ENCODE peak calls at places on chromosomes 13 and 19, in five cellular contexts. Q is body of pancreas, H is suprapubic skin, J is A673, I is GM23248. E is an unnamed sample.
A peak's percentile ranks its signal among the peaks of the same experiment; 100 is the strongest.

GRCh38 chr19:3440082-3440481 is 40.2 kb downstream of the SMIM24 start:
- DNase-seq in Q (peak; percentile 57), H (no peak), J (peak; percentile 45), I (peak; percentile 44), E (peak; percentile 27)

GRCh38 chr13:111980146-111980929 is 86.6 kb upstream of the SOX1 start:
- DNase-seq in Q (no peak), H (no peak), J (no peak), I (no peak), E (no peak)

GRCh38 chr19:42311612-42312160 is 1.4 kb upstream of the TMEM145 start:
- DNase-seq in Q (no peak), H (no peak), J (no peak), I (peak; percentile 20), E (no peak)

GRCh38 chr13:40536443-40537113 is 129.9 kb downstream of the FOXO1 start:
- DNase-seq in Q (peak; percentile 93), H (no peak), J (no peak), I (no peak), E (no peak)

GRCh38 chr19:5231857-5232503 is 108.6 kb downstream of the PTPRS start:
- DNase-seq in Q (no peak), H (no peak), J (peak; percentile 35), I (peak; percentile 15), E (no peak)

GRCh38 chr13:57857945-57858344 is 226.4 kb downstream of the PCDH17 start:
- DNase-seq in Q (no peak), H (no peak), J (peak; percentile 5), I (no peak), E (no peak)

GRCh38 chr19:6551607-6552450 is 21.0 kb downstream of the TNFSF9 start:
- DNase-seq in Q (no peak), H (no peak), J (peak; percentile 68), I (peak; percentile 35), E (peak; percentile 36)

GRCh38 chr13:112605531-112605990 is 17.6 kb upstream of the TUBGCP3 start:
- DNase-seq in Q (no peak), H (no peak), J (no peak), I (peak; percentile 56), E (no peak)

GRCh38 chr13:46672338-46673090 is 119.5 kb downstream of the LRCH1 start:
- DNase-seq in Q (no peak), H (no peak), J (no peak), I (no peak), E (no peak)

GRCh38 chr19:19399733-19400438 is 5.6 kb upstream of the GATAD2A start:
- DNase-seq in Q (no peak), H (no peak), J (peak; percentile 59), I (peak; percentile 75), E (no peak)

GRCh38 chr19:10654610-10655456 is 687 bp downstream of the ILF3 start:
- DNase-seq in Q (peak; percentile 49), H (peak; percentile 86), J (peak; percentile 79), I (peak; percentile 76), E (peak; percentile 49)

GRCh38 chr19:57688011-57688763 is 6.4 kb downstream of the ZNF551 start:
- DNase-seq in Q (no peak), H (no peak), J (no peak), I (no peak), E (no peak)
- H3K9me3 ChIP-seq in Q (peaks cover 3% of the 10 kb centered on the region), H (peaks cover 67% of the 10 kb centered on the region), J (peaks cover 95% of the 10 kb centered on the region), I (no peaks in the 10 kb centered on the region), E (peaks cover 64% of the 10 kb centered on the region)

GRCh38 chr19:34182125-34182524 is 9.8 kb downstream of the LSM14A start:
- DNase-seq in Q (no peak), H (no peak), J (no peak), I (no peak), E (no peak)
- H3K4me3 ChIP-seq in Q (no peak overlapping the region), H (no peak overlapping the region), J (no peak overlapping the region), I (no peak overlapping the region), E (no peak overlapping the region)

GRCh38 chr19:38695319-38695683 is 47.9 kb downstream of the ACTN4 start:
- DNase-seq in Q (no peak), H (no peak), J (no peak), I (no peak), E (no peak)

GRCh38 chr19:38697197-38697596 is 47.1 kb downstream of the CAPN12 start:
- DNase-seq in Q (no peak), H (no peak), J (no peak), I (no peak), E (no peak)

GRCh38 chr19:38697641-38698071 is 46.6 kb downstream of the CAPN12 start:
- DNase-seq in Q (no peak), H (no peak), J (no peak), I (no peak), E (no peak)

GRCh38 chr19:38696733-38697055 is 47.6 kb downstream of the CAPN12 start:
- DNase-seq in Q (no peak), H (no peak), J (no peak), I (no peak), E (no peak)

DNA sequence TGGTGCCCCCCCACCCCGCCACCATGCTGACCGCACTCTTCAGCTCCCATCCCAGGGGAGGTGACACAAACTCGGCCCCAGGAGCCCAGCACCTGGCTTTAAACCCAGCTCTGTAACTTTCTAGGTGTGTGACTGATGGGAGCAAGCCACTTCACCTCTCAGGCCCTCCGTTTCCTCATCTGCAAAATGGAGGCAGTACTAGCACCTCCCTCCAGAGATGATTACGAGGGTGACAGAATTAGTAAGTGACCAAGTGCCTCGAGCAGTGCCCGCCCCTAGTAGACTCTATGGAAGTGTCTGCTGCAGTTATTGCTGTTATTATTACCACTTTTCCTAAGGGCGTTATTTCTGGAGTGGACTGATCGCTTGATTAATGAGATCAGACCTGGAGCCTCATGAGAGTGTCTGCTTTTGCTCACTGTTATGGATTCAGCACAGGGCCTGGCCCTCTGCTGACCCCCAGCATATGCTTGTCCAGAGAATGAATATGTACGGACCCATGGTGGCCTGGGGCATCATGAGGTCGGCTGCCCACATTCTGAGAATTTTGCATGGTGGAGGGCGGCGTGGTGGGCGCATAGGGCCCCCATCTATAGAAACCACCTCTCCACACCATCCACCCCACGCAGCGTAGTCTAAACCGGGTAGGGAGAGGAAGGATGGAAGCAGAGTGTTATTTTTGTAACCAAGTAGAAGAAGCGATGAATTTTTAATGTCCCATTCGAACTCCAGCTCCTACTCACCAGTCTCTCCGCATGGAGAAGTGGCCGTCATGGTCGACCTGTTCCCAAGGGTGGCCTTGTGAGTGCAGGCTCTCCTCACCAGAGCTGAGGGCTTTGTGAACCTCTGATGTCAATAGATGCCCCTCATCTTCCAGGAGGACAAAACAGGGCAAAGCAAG is 48.2 kb downstream of the CAPN12 start:
- DNase-seq in Q (no peak), H (no peak), J (no peak), I (no peak), E (no peak)
- H3K27ac ChIP-seq in Q (peak overlapping the region; percentile 89), H (peak overlapping the region; percentile 84), J (no peak overlapping the region), I (peak overlapping the region; percentile 94), E (no peak overlapping the region)

DNA sequence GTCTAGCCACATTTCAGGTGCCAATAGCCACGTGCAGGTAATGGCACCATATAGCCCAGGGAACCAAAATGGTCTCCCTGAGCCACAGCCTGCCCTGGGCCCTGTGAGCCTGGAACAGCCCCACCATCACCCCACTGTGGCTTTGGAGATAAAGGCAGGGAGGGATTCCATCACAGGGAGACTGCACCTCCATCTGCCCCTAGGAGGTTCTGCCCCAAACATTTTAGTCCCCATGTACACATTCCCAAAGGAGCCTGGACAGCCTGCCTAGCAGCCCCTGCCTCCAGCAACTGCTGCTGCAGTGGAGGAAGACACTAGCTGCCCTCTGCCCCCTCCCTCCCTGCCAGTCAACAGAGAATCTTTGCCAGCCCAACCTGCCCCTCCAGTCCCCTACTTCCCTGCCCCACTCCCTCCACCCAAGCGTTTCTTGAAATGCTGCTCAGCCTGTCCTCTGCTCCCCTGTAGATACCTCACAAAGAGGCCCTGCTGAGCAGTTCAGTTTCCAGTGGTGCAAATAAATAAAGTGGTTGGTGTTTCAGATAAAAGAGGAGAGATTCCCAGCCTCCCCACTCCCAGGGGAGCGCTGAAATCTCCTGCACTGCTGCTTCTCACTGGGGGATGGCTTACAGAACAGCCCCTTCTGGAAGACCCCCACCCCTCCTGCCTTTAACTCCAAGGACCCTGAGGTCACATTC is 921.8 kb downstream of the UQCRFS1 start:
- DNase-seq in Q (no peak), H (no peak), J (peak; percentile 41), I (no peak), E (no peak)
- H3K9me3 ChIP-seq in Q (no peaks in the 10 kb centered on the region), H (no peaks in the 10 kb centered on the region), J (peaks cover 8% of the 10 kb centered on the region), I (no peaks in the 10 kb centered on the region), E (no peaks in the 10 kb centered on the region)

GRCh38 chr19:54473983-54474382 is 887 bp upstream of the CDC42EP5 start:
- DNase-seq in Q (no peak), H (no peak), J (no peak), I (no peak), E (no peak)

GRCh38 chr19:54470276-54470887 is 2.7 kb downstream of the CDC42EP5 start:
- DNase-seq in Q (no peak), H (no peak), J (no peak), I (no peak), E (no peak)

GRCh38 chr19:54470991-54471782 is 1.9 kb downstream of the CDC42EP5 start:
- DNase-seq in Q (peak; percentile 70), H (peak; percentile 79), J (peak; percentile 42), I (peak; percentile 68), E (no peak)

GRCh38 chr19:54475706-54476105 is 2.6 kb upstream of the CDC42EP5 start:
- DNase-seq in Q (no peak), H (no peak), J (no peak), I (no peak), E (no peak)

GRCh38 chr19:54473071-54473941 is at the start of gene CDC42EP5:
- DNase-seq in Q (peak; percentile 60), H (peak; percentile 83), J (peak; percentile 97), I (peak; percentile 88), E (no peak)
- H3K4me3 ChIP-seq in Q (no peak within 1 kb of the TSS), H (peak within 1 kb of the TSS; percentile 38), J (peak within 1 kb of the TSS; percentile 64), I (peak within 1 kb of the TSS; percentile 86), E (no peak within 1 kb of the TSS)

GRCh38 chr19:27742041-27742440 is 1470.9 kb downstream of the UQCRFS1 start:
- DNase-seq in Q (no peak), H (no peak), J (no peak), I (no peak), E (no peak)
- H3K27ac ChIP-seq in Q (no peak overlapping the region), H (no peak overlapping the region), J (no peak overlapping the region), I (no peak overlapping the region), E (no peak overlapping the region)